ENCODE peak calls at places on chromosomes 13 and 19, in four cellular contexts. W is GM12878, C is WTC11, M is K562. E is an unnamed sample.

GRCh38 chr19:3343619-3344502 is 22.5 kb upstream of the NFIC start:
- DNase-seq in W (no peak), C (peak), M (peak), E (no peak)

GRCh38 chr13:113129921-113130750 is 7.5 kb downstream of the F10 start:
- DNase-seq in W (no peak), C (no peak), M (no peak), E (no peak)

GRCh38 chr19:14167594-14168138 is 31.3 kb upstream of the ASF1B start:
- DNase-seq in W (no peak), C (no peak), M (no peak), E (no peak)

GRCh38 chr19:13334801-13335481 is 171.3 kb downstream of the CACNA1A start:
- DNase-seq in W (no peak), C (no peak), M (no peak), E (no peak)

GRCh38 chr13:101785858-101786257 is 333.4 kb downstream of the ITGBL1 start:
- DNase-seq in W (no peak), C (peak), M (no peak), E (peak)

GRCh38 chr13:37602743-37603381 is 4.3 kb upstream of the POSTN start:
- DNase-seq in W (no peak), C (no peak), M (no peak), E (no peak)

GRCh38 chr19:42143341-42144234 is 11.3 kb upstream of the POU2F2 start:
- DNase-seq in W (no peak), C (peak), M (peak), E (peak)

GRCh38 chr13:51435002-51435578 is 17.7 kb downstream of the INTS6 start:
- DNase-seq in W (no peak), C (no peak), M (no peak), E (no peak)

GRCh38 chr19:2455481-2456300 is 1.1 kb downstream of the LMNB2 start:
- DNase-seq in W (no peak), C (peak), M (peak), E (no peak)

GRCh38 chr19:5048091-5048726 is 79.3 kb downstream of the KDM4B start:
- DNase-seq in W (no peak), C (peak), M (peak), E (peak)

GRCh38 chr13:39364797-39365468 is 238.1 kb downstream of the LHFPL6 start:
- DNase-seq in W (no peak), C (no peak), M (no peak), E (no peak)

GRCh38 chr19:7862413-7862951 is 11.7 kb downstream of the PRR36 start:
- DNase-seq in W (no peak), C (peak), M (peak), E (peak)

GRCh38 chr13:29810145-29810742 is 40.2 kb downstream of the UBL3 start:
- DNase-seq in W (no peak), C (no peak), M (no peak), E (no peak)

GRCh38 chr13:27643334-27644158 is 21.9 kb downstream of the POLR1D start:
- DNase-seq in W (no peak), C (no peak), M (no peak), E (no peak)

GRCh38 chr13:95235944-95236343 is 65.3 kb downstream of the ABCC4 start:
- DNase-seq in W (no peak), C (no peak), M (no peak), E (no peak)

GRCh38 chr19:51687791-51688664 is 5.1 kb upstream of the SPACA6 start:
- DNase-seq in W (no peak), C (peak), M (peak), E (peak)

GRCh38 chr13:41308241-41308640 is 2.8 kb upstream of the NAA16 start:
- DNase-seq in W (no peak), C (no peak), M (no peak), E (no peak)

GRCh38 chr19:37929512-37929911 is 22.5 kb downstream of the SIPA1L3 start:
- DNase-seq in W (no peak), C (no peak), M (no peak), E (no peak)

GRCh38 chr19:37930416-37930815 is 23.4 kb downstream of the SIPA1L3 start:
- DNase-seq in W (no peak), C (no peak), M (no peak), E (no peak)

GRCh38 chr19:37932985-37933953 is 26.3 kb downstream of the SIPA1L3 start:
- DNase-seq in W (no peak), C (peak), M (no peak), E (no peak)

GRCh38 chr19:37933965-37934364 is 27.0 kb downstream of the SIPA1L3 start:
- DNase-seq in W (no peak), C (no peak), M (no peak), E (no peak)

DNA sequence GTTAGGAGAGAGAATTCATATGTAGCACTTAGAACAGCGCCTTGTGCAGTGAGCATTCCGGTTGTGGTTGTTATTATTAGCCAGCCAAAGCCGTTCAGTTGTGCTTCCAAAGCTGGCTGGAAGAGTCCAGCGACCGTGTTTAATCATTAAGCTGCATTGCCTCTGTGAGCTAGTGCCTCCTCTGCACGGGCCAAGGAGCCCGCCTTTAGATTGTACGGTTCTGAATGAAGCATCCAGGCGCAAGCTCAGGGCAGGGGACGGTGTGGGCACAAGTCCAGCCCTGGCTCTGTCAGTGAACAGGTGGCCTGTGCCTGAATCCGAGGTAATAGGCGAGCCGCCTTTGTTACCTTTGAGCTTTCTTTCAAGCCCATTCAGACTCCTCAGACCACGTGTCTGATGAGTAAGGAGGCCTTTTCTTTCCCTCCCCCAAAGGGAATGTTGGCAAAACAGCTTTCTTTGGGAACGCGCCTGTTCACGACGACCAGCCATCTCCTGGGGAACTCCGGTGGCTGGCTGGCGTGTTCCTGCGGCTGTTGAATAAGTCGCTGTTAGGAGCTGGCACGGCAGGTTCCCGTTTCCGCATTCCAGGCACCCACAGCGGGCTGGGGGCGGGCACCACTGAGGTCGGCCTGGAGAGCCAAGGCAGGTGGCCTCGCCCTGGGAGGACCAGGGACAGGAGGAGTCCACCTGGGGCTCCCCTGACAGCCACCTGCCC is 25.1 kb downstream of the SIPA1L3 start:
- DNase-seq in W (no peak), C (peak), M (no peak), E (peak)
- TF ChIP-seq ATF3 in W (no peak), C (no peak), M (no peak), E (no peak)

GRCh38 chr13:50131998-50132936 is 117.0 kb downstream of the KCNRG start:
- DNase-seq in W (no peak), C (peak), M (no peak), E (no peak)

GRCh38 chr13:50129065-50129922 is 114.0 kb downstream of the KCNRG start:
- DNase-seq in W (no peak), C (no peak), M (no peak), E (no peak)

GRCh38 chr13:50128406-50129048 is 113.3 kb downstream of the KCNRG start:
- DNase-seq in W (no peak), C (peak), M (no peak), E (no peak)

GRCh38 chr13:50129923-50130685 is 114.9 kb downstream of the KCNRG start:
- DNase-seq in W (no peak), C (peak), M (no peak), E (peak)

DNA sequence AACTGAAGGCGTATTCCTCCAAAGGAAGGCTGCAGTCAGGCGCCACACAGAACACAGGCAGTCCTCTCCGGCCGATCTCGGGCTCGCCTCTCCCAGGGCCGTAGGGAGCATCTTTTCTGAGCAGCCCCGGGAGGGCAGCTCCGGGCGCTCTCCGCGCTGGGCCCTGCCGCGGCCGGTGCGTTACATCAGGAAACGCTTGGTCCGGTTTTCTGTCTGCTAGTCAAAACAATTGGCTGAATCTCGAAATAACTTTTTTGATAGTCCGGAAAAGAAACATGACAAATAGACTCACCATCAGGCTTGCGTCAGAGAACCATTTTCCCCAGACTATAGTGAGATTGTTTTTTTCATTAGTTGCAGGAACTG is 115.4 kb downstream of the KCNRG start:
- DNase-seq in W (no peak), C (peak), M (no peak), E (peak)
- TF ChIP-seq ATF3 in W (no peak), C (no peak), M (no peak), E (no peak)

GRCh38 chr19:45076851-45077730 is 813 bp upstream of the ZNF296 start:
- DNase-seq in W (no peak), C (peak), M (no peak), E (no peak)
- TF ChIP-seq ATF3 in W (no peak), C (no peak), M (no peak), E (no peak)

DNA sequence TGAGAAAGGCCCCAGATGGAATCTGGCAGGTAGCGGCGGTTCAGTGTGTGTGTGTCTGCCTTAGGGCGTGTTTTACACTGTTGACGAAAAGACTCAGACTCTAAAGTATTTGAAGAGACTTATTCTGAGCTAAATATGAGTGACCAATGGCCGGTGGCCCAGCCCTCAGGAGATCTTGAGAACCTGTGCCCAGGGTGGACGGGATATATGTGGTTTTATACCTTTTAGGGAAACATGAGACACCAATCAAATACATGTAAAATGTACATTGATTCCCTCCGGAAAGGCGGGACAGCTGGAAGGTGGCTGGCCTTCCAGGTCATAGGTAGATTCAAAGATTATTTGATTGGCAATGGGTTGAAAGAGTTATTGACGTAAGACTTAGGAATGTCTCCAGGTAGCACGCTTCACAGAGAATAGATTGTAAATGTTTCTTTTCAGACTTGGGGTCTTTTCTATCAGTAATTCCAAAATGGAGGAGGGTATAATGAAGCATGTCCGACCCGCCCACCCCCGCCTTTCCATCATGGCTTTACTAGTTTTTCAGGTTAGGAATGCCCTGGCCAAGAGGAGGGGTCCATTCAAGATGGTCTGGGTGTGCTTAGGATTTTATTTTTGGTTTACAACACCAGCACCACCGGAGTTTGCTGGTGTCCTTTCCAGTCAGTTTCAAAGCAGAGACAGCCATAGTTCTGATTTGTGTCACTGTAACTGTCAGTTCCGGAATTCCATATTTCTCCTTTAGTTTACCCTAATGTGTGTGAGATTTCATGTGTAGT is 1.0 kb upstream of the ZNF529 start:
- DNase-seq in W (no peak), C (no peak), M (no peak), E (no peak)
- TF ChIP-seq ATF3 in W (no peak), C (no peak), M (no peak), E (no peak)

GRCh38 chr19:31110331-31110730 is 238.9 kb downstream of the TSHZ3 start:
- DNase-seq in W (no peak), C (peak), M (no peak), E (peak)
- TF ChIP-seq ATF3 in W (no peak), C (no peak), M (no peak), E (no peak)

DNA sequence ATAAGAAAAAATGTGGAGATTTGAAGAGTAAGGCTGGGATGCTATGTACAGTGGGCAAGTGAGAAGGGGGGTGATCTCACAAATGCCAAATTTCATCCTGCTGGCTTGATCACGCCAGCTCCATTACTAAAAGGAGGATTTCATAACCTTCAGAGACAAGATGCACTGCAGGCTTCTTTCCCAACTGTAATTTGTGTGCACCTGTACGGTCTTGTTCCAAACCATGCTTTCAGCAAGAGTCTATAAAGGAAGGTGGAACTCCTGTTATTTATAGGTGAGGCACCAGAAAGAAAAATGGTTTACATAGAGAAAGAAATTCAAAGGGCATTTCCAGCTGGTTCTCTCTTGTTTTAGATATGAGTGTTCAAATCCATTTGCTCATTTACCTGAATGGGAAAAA is 13.3 kb downstream of the EFNB2 start:
- DNase-seq in W (no peak), C (no peak), M (no peak), E (no peak)
- TF ChIP-seq ATF3 in W (no peak), C (no peak), M (no peak), E (no peak)

GRCh38 chr19:43625918-43626579 is 6.6 kb upstream of the ZNF428 start:
- DNase-seq in W (no peak), C (peak), M (peak), E (no peak)
- TF ChIP-seq ATF3 in W (no peak), C (no peak), M (no peak), E (no peak)

DNA sequence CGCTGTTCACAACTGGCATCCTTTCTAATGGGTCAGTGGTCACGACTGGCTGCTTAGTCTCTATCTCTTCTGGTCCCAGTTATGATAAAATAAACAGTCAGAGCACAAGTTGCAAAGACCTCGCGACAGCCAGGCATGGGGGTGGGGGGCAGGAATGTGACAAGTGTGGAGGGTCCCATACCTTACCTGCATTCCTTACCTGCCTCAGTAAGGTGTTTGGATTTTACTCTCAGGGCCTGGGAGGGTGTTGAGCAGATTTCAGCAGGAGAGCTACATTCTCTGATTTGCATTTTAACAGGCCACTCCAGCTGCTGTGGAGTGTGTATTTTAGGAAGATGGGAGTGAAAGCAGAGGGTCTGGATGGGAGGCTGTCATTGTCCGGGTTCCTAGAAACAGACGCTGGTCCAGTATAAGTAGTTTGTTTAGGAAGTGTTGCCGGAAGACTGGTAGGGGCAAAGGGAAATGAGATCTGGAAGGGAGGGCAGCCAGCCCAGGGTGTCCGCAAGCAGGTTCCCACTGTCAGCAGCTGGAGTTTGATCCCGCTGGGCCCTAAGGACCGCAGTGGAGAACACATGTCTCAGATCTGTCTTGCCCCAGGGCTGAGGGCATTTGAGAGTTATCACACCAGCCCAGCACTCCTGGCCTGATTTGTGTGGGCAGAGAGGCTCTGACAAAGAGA is 920.0 kb downstream of the UQCRFS1 start:
- DNase-seq in W (no peak), C (peak), M (no peak), E (no peak)
- TF ChIP-seq ATF3 in W (no peak), C (no peak), M (no peak), E (no peak)

GRCh38 chr13:49044008-49044407 is 68.3 kb downstream of the FNDC3A start:
- DNase-seq in W (no peak), C (no peak), M (no peak), E (no peak)
- TF ChIP-seq ATF3 in W (no peak), C (no peak), M (no peak), E (no peak)

E was measured in H1.